ENCODE peak calls at places on chromosomes 5 and 9, in ten cellular contexts. X, K, J, H, O, B, C, Z, P and I are unnamed samples.

GRCh38 chr5:104088876-104089778 is 526.5 kb upstream of the NUDT12 start:
- DNase-seq in X (no peak), K (no peak), J (no peak), H (no peak), O (no peak), B (no peak), C (no peak), Z (no peak), P (peak), I (no peak)

GRCh38 chr9:32344551-32345182 is 39.8 kb upstream of the ACO1 start:
- DNase-seq in X (peak), K (peak), J (no peak), H (no peak), O (no peak), B (no peak), C (no peak), Z (no peak), P (no peak), I (no peak)

GRCh38 chr9:111691686-111692329 is 30.4 kb downstream of the GNG10 start:
- DNase-seq in X (peak), K (no peak), J (peak), H (no peak), O (no peak), B (no peak), C (no peak), Z (peak), P (peak), I (no peak)

GRCh38 chr9:70677336-70677735 is 262.9 kb upstream of the KLF9 start:
- DNase-seq in X (peak), K (no peak), J (no peak), H (no peak), O (no peak), B (no peak), C (no peak), Z (no peak), P (no peak), I (no peak)

GRCh38 chr5:83715316-83716060 is 5.2 kb downstream of the HAPLN1 start:
- DNase-seq in X (no peak), K (no peak), J (no peak), H (no peak), O (no peak), B (no peak), C (no peak), Z (no peak), P (no peak), I (no peak)

GRCh38 chr5:107668933-107669542 is 1.7 kb downstream of the EFNA5 start:
- DNase-seq in X (peak), K (peak), J (no peak), H (peak), O (no peak), B (no peak), C (no peak), Z (no peak), P (no peak), I (no peak)

GRCh38 chr9:101738566-101739183 is at the start of gene GRIN3A:
- DNase-seq in X (no peak), K (no peak), J (no peak), H (no peak), O (peak), B (no peak), C (no peak), Z (no peak), P (no peak), I (no peak)

GRCh38 chr9:111622626-111623025 is 8.5 kb upstream of the DNAJC25 start:
- DNase-seq in X (peak), K (peak), J (no peak), H (peak), O (no peak), B (peak), C (no peak), Z (peak), P (no peak), I (peak)

GRCh38 chr5:131008329-131008728 is 156.7 kb downstream of the HINT1 start:
- DNase-seq in X (no peak), K (no peak), J (no peak), H (no peak), O (no peak), B (no peak), C (no peak), Z (no peak), P (no peak), I (no peak)

GRCh38 chr5:13878357-13878756 is 66.1 kb downstream of the DNAH5 start:
- DNase-seq in X (no peak), K (no peak), J (no peak), H (no peak), O (no peak), B (no peak), C (no peak), Z (no peak), P (no peak), I (no peak)

GRCh38 chr5:59525957-59526356 is 367.6 kb downstream of the PDE4D start:
- DNase-seq in X (no peak), K (peak), J (no peak), H (no peak), O (no peak), B (peak), C (no peak), Z (peak), P (no peak), I (no peak)

GRCh38 chr5:38292228-38292627 is 33.9 kb downstream of the EGFLAM start:
- DNase-seq in X (no peak), K (no peak), J (no peak), H (no peak), O (no peak), B (no peak), C (no peak), Z (no peak), P (no peak), I (no peak)

GRCh38 chr5:160703547-160704189 is 148.3 kb downstream of the ATP10B start:
- DNase-seq in X (no peak), K (no peak), J (no peak), H (no peak), O (no peak), B (no peak), C (no peak), Z (no peak), P (no peak), I (no peak)

GRCh38 chr9:80867731-80868130 is 821.6 kb downstream of the TLE1 start:
- DNase-seq in X (peak), K (no peak), J (no peak), H (no peak), O (no peak), B (no peak), C (no peak), Z (no peak), P (no peak), I (no peak)

GRCh38 chr5:158908690-158909325 is 190.9 kb downstream of the EBF1 start:
- DNase-seq in X (no peak), K (no peak), J (no peak), H (no peak), O (no peak), B (no peak), C (no peak), Z (no peak), P (no peak), I (no peak)

GRCh38 chr5:173886157-173886556 is 2.0 kb upstream of the CPEB4 start:
- DNase-seq in X (no peak), K (no peak), J (no peak), H (no peak), O (no peak), B (no peak), C (no peak), Z (no peak), P (no peak), I (no peak)
- TF ChIP-seq CTCF in X (no peak), K (no peak), J (peak), H (no peak), O (no peak), B (no peak), C (no peak), Z (peak), P (no peak), I (no peak)

GRCh38 chr9:71692337-71692736 is 76.0 kb downstream of the CEMIP2 start:
- DNase-seq in X (peak), K (no peak), J (no peak), H (no peak), O (no peak), B (no peak), C (no peak), Z (no peak), P (no peak), I (peak)
- TF ChIP-seq CTCF in X (no peak), K (no peak), J (no peak), H (no peak), O (no peak), B (no peak), C (no peak), Z (no peak), P (no peak), I (no peak)

GRCh38 chr9:95268681-95269080 is 48.8 kb downstream of the FANCC start:
- DNase-seq in X (peak), K (peak), J (no peak), H (no peak), O (no peak), B (no peak), C (no peak), Z (peak), P (peak), I (no peak)
- TF ChIP-seq CTCF in X (peak), K (peak), J (peak), H (no peak), O (peak), B (peak), C (peak), Z (peak), P (peak), I (no peak)

DNA sequence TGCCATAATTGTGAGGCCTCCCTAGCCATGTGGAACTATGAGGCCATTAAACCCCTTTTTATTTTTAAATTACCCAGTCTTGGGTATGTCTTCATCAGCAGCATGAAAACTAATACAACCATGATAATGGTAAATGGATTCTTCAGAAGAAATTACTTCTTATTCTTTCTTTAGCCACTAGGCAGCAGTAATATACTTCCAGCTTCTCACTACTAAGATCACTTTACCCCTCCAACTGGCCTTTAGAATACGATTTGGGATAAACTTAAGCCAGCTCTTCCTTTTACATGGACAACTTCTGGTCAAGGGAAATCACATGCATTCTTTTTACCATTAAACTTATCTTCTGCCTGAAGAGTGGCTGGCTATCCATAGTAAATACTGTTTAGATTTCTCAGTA is 355.4 kb downstream of the MAN2A1 start:
- DNase-seq in X (peak), K (no peak), J (no peak), H (no peak), O (no peak), B (no peak), C (no peak), Z (no peak), P (no peak), I (no peak)
- TF ChIP-seq CTCF in X (peak), K (peak), J (peak), H (no peak), O (no peak), B (no peak), C (no peak), Z (no peak), P (no peak), I (no peak)

GRCh38 chr5:54985301-54986268 is at the start of gene ESM1:
- DNase-seq in X (peak), K (peak), J (no peak), H (no peak), O (no peak), B (no peak), C (no peak), Z (peak), P (no peak), I (no peak)
- TF ChIP-seq CTCF in X (no peak), K (peak), J (no peak), H (no peak), O (no peak), B (no peak), C (no peak), Z (peak), P (no peak), I (no peak)

DNA sequence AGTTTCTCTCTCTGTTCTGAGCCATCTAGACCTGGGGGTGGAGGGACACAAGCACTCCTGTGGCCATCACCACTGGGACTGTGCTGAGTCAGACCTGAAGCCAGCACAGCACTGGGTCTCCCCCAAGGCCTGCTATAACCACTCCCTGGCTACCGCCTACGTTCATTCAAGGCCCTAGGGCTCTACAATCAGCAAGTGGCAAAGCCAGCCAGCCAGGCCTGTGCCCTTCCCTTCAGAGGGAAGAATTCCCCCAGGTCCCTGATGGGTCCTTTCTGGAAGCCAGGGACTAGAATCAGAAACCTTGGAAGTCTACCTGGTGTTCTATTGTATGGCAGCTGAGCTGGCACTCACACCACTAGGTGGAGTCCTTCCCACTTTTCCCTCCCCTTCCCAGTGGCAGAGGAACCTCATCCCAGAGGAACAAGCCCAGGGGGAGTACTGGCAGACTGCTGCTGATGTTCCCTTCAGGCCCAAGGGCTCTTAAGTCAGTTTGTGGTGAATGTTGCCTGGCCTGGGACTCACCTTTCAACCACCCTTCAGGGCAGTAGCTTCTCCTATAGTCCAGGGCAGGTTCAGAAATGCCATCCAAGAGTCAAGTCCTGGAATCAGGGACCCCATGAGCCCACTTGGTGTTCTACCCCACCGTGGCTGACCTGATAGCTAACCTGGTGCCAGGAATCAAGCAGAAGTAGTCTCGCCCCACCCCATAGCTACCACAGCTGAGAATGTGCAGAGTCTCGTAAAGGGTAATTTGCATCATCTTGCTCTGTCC is 20.0 kb downstream of the JMY start:
- DNase-seq in X (peak), K (peak), J (no peak), H (peak), O (no peak), B (no peak), C (no peak), Z (peak), P (peak), I (no peak)
- TF ChIP-seq CTCF in X (peak), K (peak), J (peak), H (no peak), O (peak), B (peak), C (peak), Z (peak), P (peak), I (no peak)

GRCh38 chr9:127285957-127286356 is 21.4 kb downstream of the GARNL3 start:
- DNase-seq in X (peak), K (no peak), J (no peak), H (no peak), O (no peak), B (no peak), C (no peak), Z (no peak), P (no peak), I (no peak)

GRCh38 chr9:127280880-127281660 is 16.5 kb downstream of the GARNL3 start:
- DNase-seq in X (no peak), K (no peak), J (no peak), H (no peak), O (no peak), B (no peak), C (no peak), Z (no peak), P (no peak), I (no peak)

GRCh38 chr9:127282611-127283010 is 18.0 kb downstream of the GARNL3 start:
- DNase-seq in X (no peak), K (no peak), J (no peak), H (no peak), O (no peak), B (no peak), C (no peak), Z (no peak), P (no peak), I (no peak)

GRCh38 chr9:127281887-127282286 is 17.3 kb downstream of the GARNL3 start:
- DNase-seq in X (no peak), K (no peak), J (no peak), H (no peak), O (no peak), B (no peak), C (no peak), Z (no peak), P (no peak), I (no peak)

GRCh38 chr9:127283917-127284316 is 19.3 kb downstream of the GARNL3 start:
- DNase-seq in X (peak), K (peak), J (no peak), H (no peak), O (no peak), B (no peak), C (peak), Z (peak), P (no peak), I (no peak)
- TF ChIP-seq CTCF in X (peak), K (peak), J (peak), H (no peak), O (peak), B (no peak), C (no peak), Z (peak), P (peak), I (no peak)

GRCh38 chr9:133876144-133876543 is 116.0 kb downstream of the VAV2 start:
- DNase-seq in X (peak), K (no peak), J (no peak), H (no peak), O (no peak), B (no peak), C (no peak), Z (no peak), P (no peak), I (no peak)
- TF ChIP-seq CTCF in X (peak), K (peak), J (no peak), H (no peak), O (peak), B (no peak), C (no peak), Z (peak), P (peak), I (no peak)

GRCh38 chr9:2243666-2244555 is 228.8 kb downstream of the SMARCA2 start:
- DNase-seq in X (peak), K (no peak), J (no peak), H (no peak), O (no peak), B (no peak), C (no peak), Z (no peak), P (no peak), I (no peak)
- TF ChIP-seq CTCF in X (peak), K (no peak), J (no peak), H (no peak), O (no peak), B (no peak), C (no peak), Z (no peak), P (no peak), I (no peak)